ENCODE peak calls at places on chromosomes 7 and 10, in nine cellular contexts. E is right lobe of liver, W is GM23248, C is fibroblast of lung, I is DND-41, S is Karpas-422, B is heart left ventricle, X is OCI-LY7, F is ovary. L is an unnamed sample. For H3K4me1, the result is how much of the 10 kb centered on the place peaks cover.

GRCh38 chr10:72692897-72693598 is 1.1 kb downstream of the MCU start:
- DNase-seq in E (no peak), W (peak), C (peak), I (no peak), S (peak), B (no peak), X (peak), F (no peak), L (no peak)

GRCh38 chr7:131010714-131011436 is 276.9 kb upstream of the KLF14 start:
- DNase-seq in E (no peak), W (peak), C (peak), I (no peak), S (peak), B (no peak), X (no peak), F (no peak), L (no peak)

GRCh38 chr10:112226439-112227248 is 43.1 kb upstream of the GPAM start:
- DNase-seq in E (no peak), W (no peak), C (no peak), I (no peak), S (no peak), B (no peak), X (no peak), F (no peak), L (no peak)

GRCh38 chr7:149853157-149853556 is 15.0 kb downstream of the ZNF862 start:
- DNase-seq in E (no peak), W (no peak), C (peak), I (no peak), S (no peak), B (no peak), X (no peak), F (no peak), L (no peak)

GRCh38 chr7:108442039-108442568 is 14.1 kb downstream of the NRCAM start:
- DNase-seq in E (no peak), W (no peak), C (no peak), I (no peak), S (no peak), B (no peak), X (no peak), F (no peak), L (no peak)

GRCh38 chr10:103433858-103434257 is 18.3 kb downstream of the CALHM2 start:
- DNase-seq in E (no peak), W (no peak), C (peak), I (no peak), S (no peak), B (peak), X (no peak), F (peak), L (no peak)

GRCh38 chr7:131081308-131081707 is 246.4 kb upstream of the MKLN1 start:
- DNase-seq in E (no peak), W (no peak), C (no peak), I (no peak), S (no peak), B (no peak), X (no peak), F (no peak), L (no peak)

GRCh38 chr7:133477786-133478185 is 224.9 kb downstream of the EXOC4 start:
- DNase-seq in E (no peak), W (no peak), C (no peak), I (no peak), S (peak), B (no peak), X (no peak), F (no peak), L (no peak)

GRCh38 chr7:97298561-97298960 is 181.1 kb downstream of the SDHAF3 start:
- DNase-seq in E (no peak), W (no peak), C (peak), I (no peak), S (no peak), B (no peak), X (no peak), F (no peak), L (no peak)

GRCh38 chr7:74479066-74479781 is 25.5 kb downstream of the GTF2IRD1 start:
- DNase-seq in E (no peak), W (peak), C (peak), I (no peak), S (no peak), B (peak), X (no peak), F (peak), L (no peak)

GRCh38 chr10:95464280-95464679 is 96.9 kb downstream of the SORBS1 start:
- DNase-seq in E (no peak), W (no peak), C (no peak), I (no peak), S (no peak), B (no peak), X (no peak), F (no peak), L (no peak)

GRCh38 chr10:59271160-59271559 is 91.2 kb downstream of the FAM13C start:
- DNase-seq in E (no peak), W (no peak), C (no peak), I (no peak), S (no peak), B (no peak), X (no peak), F (no peak), L (no peak)

GRCh38 chr10:77501846-77502251 is 135.8 kb downstream of the KCNMA1 start:
- DNase-seq in E (no peak), W (peak), C (peak), I (no peak), S (no peak), B (no peak), X (no peak), F (no peak), L (no peak)

GRCh38 chr7:5699951-5700384 is 81.5 kb downstream of the RNF216 start:
- DNase-seq in E (no peak), W (no peak), C (peak), I (no peak), S (peak), B (peak), X (peak), F (no peak), L (no peak)

GRCh38 chr7:103344453-103345149 is at the start of gene DNAJC2:
- DNase-seq in E (peak), W (peak), C (peak), I (peak), S (peak), B (peak), X (peak), F (peak), L (peak)

DNA sequence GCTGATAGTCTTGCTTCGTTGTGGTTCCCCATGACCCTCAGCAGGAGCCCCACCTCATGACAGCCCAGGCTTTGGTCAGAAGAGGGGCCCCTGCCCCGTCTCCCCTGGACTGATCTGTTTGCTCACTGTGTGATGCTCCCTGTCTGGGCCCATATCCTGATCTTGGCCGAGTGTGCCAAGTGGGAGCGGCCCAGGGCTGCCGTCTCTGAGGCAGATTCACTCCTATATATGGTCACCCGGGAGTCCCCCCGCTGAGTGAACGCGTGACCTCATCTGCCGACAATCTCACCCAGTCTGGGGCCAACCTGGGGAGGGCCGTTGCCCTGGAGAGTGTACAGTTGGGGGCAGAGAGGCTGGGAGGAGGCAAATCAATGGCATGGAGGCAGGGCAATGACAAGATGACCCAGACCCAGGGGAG is 34.5 kb downstream of the PPIF start:
- DNase-seq in E (peak), W (peak), C (peak), I (no peak), S (no peak), B (peak), X (no peak), F (peak), L (peak)
- H3K4me1 ChIP-seq in E (under half), W (under half), C (under half), I (under half), S (under half), B (under half), X (under half), F (under half), L (under half)

GRCh38 chr10:35456175-35456574 is 119.9 kb downstream of the CCNY start:
- DNase-seq in E (no peak), W (no peak), C (no peak), I (no peak), S (no peak), B (no peak), X (no peak), F (no peak), L (no peak)

GRCh38 chr10:35452847-35453246 is 116.5 kb downstream of the CCNY start:
- DNase-seq in E (no peak), W (no peak), C (no peak), I (no peak), S (no peak), B (no peak), X (no peak), F (no peak), L (no peak)

GRCh38 chr10:35451103-35452016 is 115.1 kb downstream of the CCNY start:
- DNase-seq in E (peak), W (peak), C (no peak), I (no peak), S (no peak), B (peak), X (peak), F (no peak), L (no peak)

GRCh38 chr10:35456784-35457183 is 120.5 kb downstream of the CCNY start:
- DNase-seq in E (no peak), W (no peak), C (no peak), I (no peak), S (no peak), B (no peak), X (no peak), F (no peak), L (no peak)

DNA sequence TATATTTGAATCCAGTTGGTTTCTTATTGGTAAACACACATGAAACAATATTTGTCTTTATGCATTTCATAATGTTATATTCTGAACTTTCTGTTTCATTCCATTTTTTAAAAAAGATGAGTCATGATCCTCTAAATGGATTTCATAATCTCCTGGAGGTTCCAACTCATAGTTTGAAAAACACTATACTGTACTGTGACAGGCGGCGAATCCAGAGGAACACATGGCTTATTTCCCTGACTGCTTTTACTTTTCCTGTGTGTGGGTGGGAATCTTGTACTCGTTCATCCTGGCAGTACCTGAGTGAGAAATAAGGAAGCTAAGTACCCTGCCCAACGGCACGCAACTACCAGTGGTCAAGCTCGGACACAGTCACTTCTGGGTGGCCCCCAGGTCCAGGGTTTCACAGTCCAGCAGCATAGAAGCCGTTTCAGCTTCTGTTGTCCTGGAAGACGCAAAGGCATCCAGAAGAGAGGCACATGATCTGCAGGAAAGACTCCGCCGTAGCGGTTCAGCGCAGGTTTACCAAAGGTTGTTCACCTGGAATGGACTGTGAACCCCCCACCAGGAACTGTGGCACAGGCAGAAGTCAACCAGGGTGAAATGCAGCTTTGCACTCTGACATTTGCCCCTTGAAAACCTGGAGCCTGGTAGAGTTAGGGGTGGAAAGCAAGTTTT is 117.7 kb downstream of the CCNY start:
- DNase-seq in E (peak), W (peak), C (peak), I (no peak), S (no peak), B (no peak), X (no peak), F (no peak), L (no peak)
- H3K4me1 ChIP-seq in E (under half), W (under half), C (under half), I (under half), S (under half), B (half or more), X (under half), F (under half), L (under half)

GRCh38 chr10:3468919-3469638 is 296.5 kb upstream of the PITRM1 start:
- DNase-seq in E (no peak), W (peak), C (peak), I (no peak), S (no peak), B (peak), X (no peak), F (peak), L (no peak)
- H3K4me1 ChIP-seq in E (under half), W (under half), C (under half), I (under half), S (under half), B (under half), X (under half), F (under half), L (under half)

DNA sequence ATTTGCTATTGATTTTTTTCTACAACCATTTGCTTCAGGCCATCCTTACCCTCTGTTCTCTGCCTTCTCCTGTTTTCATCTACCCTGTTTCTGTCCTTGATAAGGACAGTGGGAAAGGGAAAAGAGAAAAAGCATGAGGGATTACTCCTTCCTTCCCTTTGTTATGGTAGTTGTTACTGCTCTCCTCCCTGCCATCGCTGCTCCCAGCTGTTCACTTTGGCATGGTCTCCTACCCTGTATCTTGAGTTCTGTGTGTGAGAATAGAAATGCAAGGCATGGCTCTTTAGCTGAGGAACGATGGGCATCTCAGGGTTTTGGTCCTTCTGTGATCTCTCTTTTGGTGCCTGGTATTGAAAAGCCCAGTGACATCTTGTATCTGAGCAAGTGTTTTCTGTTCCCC is 6.4 kb downstream of the CCSER2 start:
- DNase-seq in E (no peak), W (no peak), C (no peak), I (no peak), S (no peak), B (no peak), X (no peak), F (no peak), L (no peak)
- H3K4me1 ChIP-seq in E (under half), W (under half), C (under half), I (half or more), S (under half), B (under half), X (under half), F (under half), L (under half)

DNA sequence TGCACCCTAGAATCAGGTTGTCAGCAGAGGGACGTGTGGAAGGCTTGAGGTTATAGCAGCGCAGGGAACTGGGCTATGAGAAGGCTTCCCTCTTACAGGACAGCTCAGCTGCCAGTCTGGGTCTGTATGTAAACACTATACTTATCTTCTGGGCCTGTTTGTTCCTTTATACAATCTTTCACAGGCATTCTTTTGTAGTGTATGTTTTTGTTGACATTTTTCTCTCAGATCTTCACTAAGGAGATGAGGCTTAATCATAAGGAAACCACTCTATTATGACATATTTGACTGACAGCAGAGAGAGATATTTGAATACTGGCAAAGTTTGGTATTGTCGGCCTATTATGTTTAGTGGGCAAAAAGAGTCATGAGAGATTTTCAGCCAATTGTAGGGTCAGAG is 929 bp downstream of the GBF1 start:
- DNase-seq in E (no peak), W (peak), C (peak), I (no peak), S (peak), B (no peak), X (peak), F (no peak), L (no peak)
- H3K4me1 ChIP-seq in E (under half), W (under half), C (under half), I (under half), S (under half), B (under half), X (under half), F (under half), L (half or more)

GRCh38 chr7:121109145-121109544 is 120.6 kb downstream of the CPED1 start:
- DNase-seq in E (no peak), W (no peak), C (peak), I (no peak), S (no peak), B (no peak), X (no peak), F (no peak), L (no peak)

GRCh38 chr7:121103579-121103978 is 115.1 kb downstream of the CPED1 start:
- DNase-seq in E (no peak), W (no peak), C (no peak), I (no peak), S (no peak), B (no peak), X (no peak), F (no peak), L (no peak)

GRCh38 chr7:121113288-121113687 is 124.8 kb downstream of the CPED1 start:
- DNase-seq in E (no peak), W (peak), C (peak), I (no peak), S (no peak), B (no peak), X (no peak), F (no peak), L (no peak)

GRCh38 chr7:121103091-121103490 is 114.6 kb downstream of the CPED1 start:
- DNase-seq in E (no peak), W (no peak), C (no peak), I (no peak), S (no peak), B (no peak), X (no peak), F (no peak), L (no peak)

DNA sequence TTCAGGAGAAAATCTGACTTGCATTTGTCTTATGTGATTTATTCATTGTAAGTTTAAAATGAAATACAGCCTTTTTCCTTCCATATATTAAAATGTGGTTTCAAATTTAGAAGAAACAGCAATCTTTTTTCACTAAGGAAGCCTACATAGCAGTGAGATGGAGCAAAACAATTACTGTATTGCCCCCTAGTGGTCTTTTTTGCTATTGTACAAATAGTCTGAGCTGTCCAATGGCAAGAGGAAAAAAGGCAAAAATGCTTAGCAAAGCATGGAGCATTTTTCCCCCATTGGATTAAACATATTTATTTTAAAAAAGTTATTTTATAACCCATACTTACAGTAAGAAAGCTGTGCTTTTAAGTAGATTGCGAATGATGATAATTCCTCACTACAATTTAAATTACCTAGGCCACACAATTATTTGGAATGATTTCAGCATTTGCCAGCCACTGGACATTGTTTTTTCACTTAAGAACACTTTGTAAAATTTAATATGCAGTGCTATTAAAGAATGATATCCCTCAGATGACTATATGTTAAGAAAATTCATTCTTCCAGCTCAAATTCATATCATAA is 119.5 kb downstream of the CPED1 start:
- DNase-seq in E (no peak), W (peak), C (peak), I (no peak), S (peak), B (no peak), X (peak), F (no peak), L (no peak)
- H3K4me1 ChIP-seq in E (under half), W (under half), C (under half), I (under half), S (under half), B (under half), X (under half), F (under half), L (under half)

GRCh38 chr7:134477954-134478353 is 19.1 kb upstream of the AKR1B1 start:
- DNase-seq in E (no peak), W (peak), C (peak), I (no peak), S (no peak), B (no peak), X (no peak), F (no peak), L (no peak)
- H3K4me1 ChIP-seq in E (under half), W (under half), C (under half), I (under half), S (under half), B (under half), X (under half), F (under half), L (under half)

L was measured in Peyer's patch.